ENCODE peak calls at places on chromosomes 5 and 9, in four cellular contexts. B is stimulated activated CD8-positive, alpha-beta memory T cell treated with anti-CD3 and anti-CD28 coated beads, Interleukin-12 subunit alpha, Interleukin-12 subunit beta, amount 100 ng/mL, for 1 hour; L is brain microvascular endothelial cell; E is neural progenitor cell. P is an unnamed sample.

GRCh38 chr5:79743846-79744605 is 54.4 kb downstream of the CMYA5 start:
- DNase-seq in B (no peak), L (peak; percentile 14), E (peak; percentile 12), P (no peak)

GRCh38 chr5:125348221-125348692 is 601.8 kb upstream of the ZNF608 start:
- DNase-seq in L (no peak), B (no peak), E (peak; percentile 37), P (no peak)

GRCh38 chr5:92687793-92688467 is 893.1 kb downstream of the NR2F1-AS1 start:
- DNase-seq in E (peak; percentile 82), B (no peak), L (peak; percentile 75), P (peak; percentile 50)

GRCh38 chr9:84990416-84990815 is 320.9 kb downstream of the NTRK2 start:
- DNase-seq in E (peak; percentile 24), L (no peak), B (no peak), P (no peak)

GRCh38 chr5:102937916-102938315 is 182.0 kb downstream of the GIN1 start:
- DNase-seq in E (no peak), B (no peak), L (no peak), P (no peak)

GRCh38 chr5:8429778-8430758 is 561.1 kb downstream of the MTRR start:
- DNase-seq in B (no peak), L (no peak), E (no peak), P (no peak)

GRCh38 chr5:135053278-135053677 is 19.2 kb upstream of the PITX1 start:
- DNase-seq in E (no peak), L (no peak), B (no peak), P (no peak)

GRCh38 chr5:134503937-134504437 is 21.5 kb upstream of the JADE2 start:
- DNase-seq in L (no peak), E (no peak), B (no peak), P (no peak)

GRCh38 chr5:55062039-55062779 is 38.2 kb downstream of the GZMK start:
- DNase-seq in B (peak; percentile 25), L (no peak), E (no peak), P (no peak)